ENCODE peak calls at places on chromosomes 16 and 17, in six cellular contexts. L is epithelial cell of esophagus, O is mucosa of descending colon, C is tibial artery, M is coronary artery, F is ovary. Q is an unnamed sample.
A peak's percentile ranks its signal among the peaks of the same experiment; 100 is the strongest.

GRCh38 chr17:28221751-28222414 is 97.1 kb upstream of the TMEM97 start:
- DNase-seq in L (no peak), O (no peak), C (no peak), M (no peak), F (no peak), Q (peak; percentile 75)

GRCh38 chr17:28338056-28338768 is 2.7 kb downstream of the TNFAIP1 start:
- DNase-seq in L (no peak), O (no peak), C (no peak), M (no peak), F (no peak), Q (peak; percentile 85)

GRCh38 chr16:73048292-73049050 is 543 bp upstream of the ZFHX3 start:
- DNase-seq in L (no peak), O (peak; percentile 72), C (peak; percentile 73), M (no peak), F (peak; percentile 64), Q (no peak)

GRCh38 chr17:3704931-3705717 is 9.2 kb upstream of the P2RX5 start:
- DNase-seq in L (no peak), O (no peak), C (no peak), M (no peak), F (no peak), Q (no peak)

GRCh38 chr16:51355195-51355594 is 204.1 kb upstream of the SALL1 start:
- DNase-seq in L (no peak), O (no peak), C (no peak), M (no peak), F (no peak), Q (no peak)

GRCh38 chr16:56724191-56724590 is 5.7 kb upstream of the NUP93 start:
- DNase-seq in L (no peak), O (no peak), C (no peak), M (no peak), F (no peak), Q (no peak)

GRCh38 chr16:15857779-15858560 is 1.1 kb upstream of the MYH11 start:
- DNase-seq in L (peak; percentile 17), O (peak; percentile 31), C (peak; percentile 62), M (peak; percentile 92), F (peak; percentile 69), Q (no peak)

GRCh38 chr16:14071576-14072271 is 605 bp downstream of the MRTFB start:
- DNase-seq in L (no peak), O (no peak), C (peak; percentile 28), M (no peak), F (no peak), Q (no peak)

GRCh38 chr16:85399583-85400284 is 213.4 kb upstream of the GSE1 start:
- DNase-seq in L (no peak), O (no peak), C (peak; percentile 15), M (no peak), F (peak; percentile 21), Q (no peak)

GRCh38 chr17:43905400-43905984 is 1.8 kb downstream of the MPP2 start:
- DNase-seq in L (no peak), O (no peak), C (no peak), M (no peak), F (no peak), Q (no peak)
- H3K4me3 ChIP-seq in L (no peak overlapping the region), O (no peak overlapping the region), C (peak overlapping the region; percentile 76), M (peak overlapping the region; percentile 86), F (peak overlapping the region; percentile 57), Q (no peak overlapping the region)

GRCh38 chr17:79028496-79029326 is 4.7 kb downstream of the C1QTNF1 start:
- DNase-seq in L (no peak), O (no peak), C (peak; percentile 20), M (no peak), F (no peak), Q (no peak)
- TF ChIP-seq CTCF in L (peak; percentile 33), O (no peak), C (no peak), M (no peak), F (no peak), Q (peak; percentile 28)

GRCh38 chr16:53689636-53690035 is 14.0 kb downstream of the RPGRIP1L start:
- DNase-seq in L (peak; percentile 76), O (no peak), C (no peak), M (no peak), F (no peak), Q (peak; percentile 55)

GRCh38 chr16:53695070-53695469 is 8.6 kb downstream of the RPGRIP1L start:
- DNase-seq in L (peak; percentile 26), O (no peak), C (no peak), M (no peak), F (no peak), Q (peak; percentile 95)

GRCh38 chr16:53692146-53692545 is 11.5 kb downstream of the RPGRIP1L start:
- DNase-seq in L (peak; percentile 8), O (no peak), C (no peak), M (no peak), F (no peak), Q (no peak)
- H3K4me3 ChIP-seq in L (no peak overlapping the region), O (no peak overlapping the region), C (no peak overlapping the region), M (no peak overlapping the region), F (no peak overlapping the region), Q (no peak overlapping the region)

DNA sequence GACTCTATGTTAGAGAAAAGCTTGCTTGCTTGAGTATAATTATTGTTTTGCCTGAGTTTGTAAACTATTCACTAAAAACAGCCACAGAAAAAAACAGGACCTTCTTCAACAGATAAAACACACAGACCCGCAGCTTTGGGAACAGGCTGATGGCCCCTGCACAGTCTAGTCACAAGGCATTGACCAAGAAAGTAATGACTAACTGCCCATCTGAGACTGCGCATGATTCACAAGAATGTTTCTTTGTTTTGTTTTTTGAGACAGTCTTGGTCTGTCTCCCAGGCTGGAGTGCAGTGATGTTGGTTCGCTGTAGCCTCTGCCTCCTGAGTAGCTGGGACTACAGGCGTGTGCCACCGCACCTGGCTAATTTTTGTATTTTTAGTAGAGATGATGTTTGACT is 2.8 kb upstream of the ZKSCAN2 start:
- DNase-seq in L (peak; percentile 26), O (no peak), C (no peak), M (no peak), F (no peak), Q (peak; percentile 59)
- TF ChIP-seq CTCF in L (no peak), O (no peak), C (no peak), M (no peak), F (no peak), Q (no peak)

GRCh38 chr17:72536788-72537187 is 416.0 kb downstream of the SOX9 start:
- DNase-seq in L (no peak), O (no peak), C (no peak), M (no peak), F (no peak), Q (no peak)

GRCh38 chr17:72538443-72538842 is 417.6 kb downstream of the SOX9 start:
- DNase-seq in L (no peak), O (no peak), C (no peak), M (no peak), F (no peak), Q (no peak)

GRCh38 chr17:72542317-72542716 is 421.5 kb downstream of the SOX9 start:
- DNase-seq in L (no peak), O (no peak), C (no peak), M (no peak), F (no peak), Q (no peak)

GRCh38 chr17:72538921-72539352 is 418.1 kb downstream of the SOX9 start:
- DNase-seq in L (no peak), O (no peak), C (no peak), M (no peak), F (no peak), Q (no peak)

GRCh38 chr17:72539981-72540897 is 419.4 kb downstream of the SOX9 start:
- DNase-seq in L (peak; percentile 61), O (peak; percentile 80), C (peak; percentile 36), M (peak; percentile 80), F (peak; percentile 85), Q (peak; percentile 49)
- H3K4me3 ChIP-seq in L (peak overlapping the region; percentile 7), O (no peak overlapping the region), C (no peak overlapping the region), M (peak overlapping the region; percentile 38), F (no peak overlapping the region), Q (no peak overlapping the region)

DNA sequence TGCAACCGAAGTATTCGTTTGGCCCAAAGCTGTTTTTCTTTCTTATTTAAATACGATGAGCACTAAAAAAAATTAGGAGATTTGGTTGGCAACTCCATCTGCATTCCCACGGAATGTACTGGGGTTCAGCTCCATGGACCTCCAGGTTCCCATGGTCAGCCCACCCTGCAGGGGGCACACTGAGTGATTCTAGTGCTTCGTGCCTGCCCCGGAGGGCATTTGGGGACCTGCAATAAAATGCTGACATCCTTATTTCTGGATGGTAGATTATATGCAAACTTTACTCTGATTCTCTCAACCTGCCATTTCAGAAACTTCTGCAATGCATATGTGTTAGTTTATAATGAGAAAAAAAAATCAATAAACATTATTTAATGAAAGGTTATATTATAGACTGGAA is 339.4 kb downstream of the XYLT1 start:
- DNase-seq in L (no peak), O (no peak), C (no peak), M (no peak), F (no peak), Q (no peak)
- TF ChIP-seq CTCF in L (no peak), O (no peak), C (no peak), M (no peak), F (no peak), Q (no peak)

GRCh38 chr17:74860999-74861553 is 1.4 kb upstream of the GRIN2C start:
- DNase-seq in L (no peak), O (no peak), C (no peak), M (no peak), F (no peak), Q (no peak)
- H3K4me3 ChIP-seq in L (no peak overlapping the region), O (no peak overlapping the region), C (peak overlapping the region; percentile 18), M (peak overlapping the region; percentile 66), F (no peak overlapping the region), Q (no peak overlapping the region)

DNA sequence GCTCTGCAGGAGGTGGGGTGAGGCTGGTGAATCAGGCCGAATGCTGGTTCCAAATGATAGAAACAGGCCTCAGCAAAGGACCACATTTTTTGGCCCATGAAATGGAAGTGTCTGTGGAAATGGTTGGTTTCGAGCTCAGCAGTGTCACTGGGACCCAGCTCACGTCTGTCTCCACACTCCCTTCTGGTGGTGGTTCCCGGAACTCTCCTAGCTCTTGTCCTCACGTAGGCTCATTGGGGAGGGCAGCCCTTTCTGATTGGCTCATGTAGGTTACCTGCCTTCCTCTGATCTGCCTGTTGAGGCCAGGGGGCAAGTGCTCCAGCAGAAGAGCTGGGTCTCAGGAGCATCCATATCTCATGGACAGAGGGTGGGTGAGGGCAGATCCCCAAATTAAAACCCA is 4.0 kb downstream of the ALG1 start:
- DNase-seq in L (no peak), O (no peak), C (no peak), M (no peak), F (no peak), Q (no peak)
- TF ChIP-seq CTCF in L (no peak), O (no peak), C (no peak), M (no peak), F (no peak), Q (no peak)

DNA sequence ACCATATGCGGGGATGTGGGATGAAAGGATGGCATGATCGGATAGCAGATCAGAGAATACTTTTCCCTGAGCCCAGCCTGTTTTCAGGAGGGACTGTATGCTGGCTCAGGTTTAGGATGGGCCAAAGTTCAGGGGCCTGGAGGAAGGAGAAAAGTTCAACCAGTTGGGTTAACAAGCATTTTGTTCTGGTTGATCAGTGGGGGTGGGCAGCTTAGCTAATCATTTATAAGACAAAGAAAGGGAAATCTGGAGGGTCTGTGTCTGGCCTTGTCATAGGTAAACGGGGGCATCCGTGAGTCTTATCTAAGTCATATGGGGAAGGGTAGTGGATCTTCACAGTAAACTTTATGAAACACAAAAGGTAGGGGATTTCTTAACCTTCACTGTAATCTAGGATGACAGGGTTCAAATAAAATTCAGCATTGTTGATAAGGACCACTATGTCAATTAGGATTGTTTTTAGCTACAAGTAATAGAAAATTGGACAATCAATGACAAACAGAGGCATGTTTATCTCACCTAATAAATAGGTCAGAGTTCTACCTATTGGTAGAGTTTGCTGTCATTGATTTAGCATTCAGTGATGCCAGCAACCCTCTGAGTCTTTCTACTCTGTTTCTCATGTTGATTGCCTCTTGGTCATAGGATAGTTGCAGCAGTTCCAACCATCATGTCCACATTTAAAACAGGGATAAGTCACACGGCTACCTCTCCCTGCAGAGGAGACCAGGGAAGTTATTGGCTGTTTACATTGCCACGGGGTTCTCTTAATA is 11.4 kb downstream of the PCTP start:
- DNase-seq in L (no peak), O (no peak), C (no peak), M (no peak), F (no peak), Q (no peak)
- H3K4me3 ChIP-seq in L (no peak overlapping the region), O (no peak overlapping the region), C (no peak overlapping the region), M (no peak overlapping the region), F (no peak overlapping the region), Q (no peak overlapping the region)

Q was measured in fibroblast of mammary gland.